ENCODE peak calls at places on chromosomes 16 and 17, in six cellular contexts. N is transverse colon, X is adrenal gland, A is gastrocnemius medialis, M is IMR-90, Q is breast epithelium. O is an unnamed sample.

GRCh38 chr17:18187816-18188761 is 4.5 kb downstream of the ALKBH5 start:
- DNase-seq in N (no peak), X (peak), A (no peak), M (peak), Q (no peak), O (peak)

GRCh38 chr16:89344314-89344828 is 126.9 kb downstream of the ZNF778 start:
- DNase-seq in N (no peak), X (no peak), A (no peak), M (no peak), Q (no peak), O (no peak)

GRCh38 chr16:2033057-2033911 is 6.6 kb downstream of the NHERF2 start:
- DNase-seq in N (peak), X (peak), A (no peak), M (peak), Q (no peak), O (peak)

GRCh38 chr17:29042679-29043538 is at the start of gene PIPOX:
- DNase-seq in N (peak), X (peak), A (no peak), M (peak), Q (no peak), O (no peak)

GRCh38 chr16:4390266-4391260 is 18.9 kb downstream of the VASN start:
- DNase-seq in N (no peak), X (no peak), A (no peak), M (no peak), Q (no peak), O (no peak)

GRCh38 chr17:67156269-67157199 is 88.5 kb downstream of the HELZ start:
- DNase-seq in N (no peak), X (no peak), A (no peak), M (peak), Q (no peak), O (peak)

GRCh38 chr16:85248269-85248668 is 136.0 kb upstream of the CIBAR2 start:
- DNase-seq in N (no peak), X (no peak), A (no peak), M (no peak), Q (no peak), O (no peak)

GRCh38 chr17:7080445-7081041 is 492 bp upstream of the CLEC10A start:
- DNase-seq in N (no peak), X (no peak), A (peak), M (no peak), Q (peak), O (no peak)

GRCh38 chr16:4332623-4333307 is 16.9 kb downstream of the GLIS2 start:
- DNase-seq in N (no peak), X (no peak), A (no peak), M (no peak), Q (no peak), O (no peak)

GRCh38 chr17:75486951-75487350 is 28.4 kb downstream of the CASKIN2 start:
- DNase-seq in N (no peak), X (no peak), A (no peak), M (no peak), Q (no peak), O (no peak)

GRCh38 chr17:78325076-78325712 is 34.7 kb downstream of the SOCS3 start:
- DNase-seq in N (peak), X (peak), A (peak), M (peak), Q (no peak), O (no peak)

GRCh38 chr17:61405047-61405685 is 5.5 kb downstream of the TBX2 start:
- DNase-seq in N (no peak), X (no peak), A (no peak), M (peak), Q (no peak), O (no peak)

GRCh38 chr16:89122322-89122831 is 28.7 kb downstream of the ACSF3 start:
- DNase-seq in N (peak), X (peak), A (no peak), M (no peak), Q (no peak), O (no peak)

GRCh38 chr16:23832882-23833281 is 2.9 kb upstream of the PRKCB start:
- DNase-seq in N (no peak), X (no peak), A (no peak), M (no peak), Q (no peak), O (no peak)

GRCh38 chr17:78137392-78138203 is 7.0 kb downstream of the TMC8 start:
- DNase-seq in N (peak), X (no peak), A (no peak), M (no peak), Q (no peak), O (no peak)

GRCh38 chr17:69166957-69167356 is 25.3 kb upstream of the ABCA6 start:
- DNase-seq in N (no peak), X (no peak), A (no peak), M (no peak), Q (no peak), O (no peak)

GRCh38 chr17:38789185-38789584 is 10.2 kb downstream of the PIP4K2B start:
- DNase-seq in N (no peak), X (no peak), A (no peak), M (peak), Q (no peak), O (no peak)

GRCh38 chr17:50094243-50094752 is 853 bp upstream of the PDK2 start:
- DNase-seq in N (peak), X (peak), A (peak), M (peak), Q (peak), O (no peak)

GRCh38 chr17:50096092-50096491 is 941 bp downstream of the PDK2 start:
- DNase-seq in N (no peak), X (peak), A (peak), M (no peak), Q (no peak), O (no peak)

GRCh38 chr17:50093807-50094206 is 1.3 kb upstream of the PDK2 start:
- DNase-seq in N (no peak), X (no peak), A (no peak), M (no peak), Q (no peak), O (no peak)

GRCh38 chr17:50095626-50096037 is 481 bp downstream of the PDK2 start:
- DNase-seq in N (no peak), X (no peak), A (peak), M (no peak), Q (no peak), O (no peak)

GRCh38 chr17:50094753-50095616 is at the start of gene PDK2:
- DNase-seq in N (peak), X (peak), A (peak), M (peak), Q (peak), O (peak)
- TF ChIP-seq POLR2A in N (peak), X (peak), A (peak), M (no peak), Q (no peak), O (peak)

GRCh38 chr17:4480929-4481898 is 17.5 kb upstream of the SPNS2 start:
- DNase-seq in N (peak), X (no peak), A (no peak), M (no peak), Q (no peak), O (no peak)

GRCh38 chr17:4485676-4486646 is 12.7 kb upstream of the SPNS2 start:
- DNase-seq in N (no peak), X (no peak), A (no peak), M (no peak), Q (no peak), O (no peak)

GRCh38 chr17:4482338-4483011 is 16.2 kb upstream of the SPNS2 start:
- DNase-seq in N (peak), X (no peak), A (no peak), M (no peak), Q (no peak), O (no peak)

GRCh38 chr17:4479982-4480751 is 18.5 kb upstream of the SPNS2 start:
- DNase-seq in N (no peak), X (no peak), A (no peak), M (no peak), Q (no peak), O (no peak)

GRCh38 chr17:4483012-4483840 is 15.5 kb upstream of the SPNS2 start:
- DNase-seq in N (peak), X (no peak), A (no peak), M (no peak), Q (peak), O (peak)
- TF ChIP-seq POLR2A in N (peak), X (no peak), A (no peak), M (no peak), Q (no peak), O (no peak)

DNA sequence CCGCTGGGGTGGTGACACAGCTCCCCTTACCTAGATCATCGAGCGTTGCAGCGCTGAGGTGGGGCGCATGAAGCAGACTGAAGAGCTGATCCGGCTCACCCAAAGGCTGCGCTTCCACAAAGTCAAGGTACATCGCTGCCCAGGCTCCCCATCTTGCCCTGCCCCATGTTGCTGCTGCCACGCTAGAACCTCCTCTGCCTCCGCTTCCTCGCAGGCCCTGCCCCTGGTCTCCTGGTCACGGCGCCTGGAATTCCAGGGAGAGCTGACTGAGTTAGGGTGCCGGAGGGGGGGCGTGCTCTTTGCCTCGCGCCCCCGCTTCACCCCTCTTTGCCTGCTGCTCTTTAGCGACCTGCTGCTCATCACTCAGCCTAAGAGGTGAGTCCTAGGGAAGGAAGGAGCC is 8.5 kb downstream of the ARHGEF15 start:
- DNase-seq in N (no peak), X (no peak), A (no peak), M (no peak), Q (no peak), O (no peak)
- TF ChIP-seq POLR2A in N (no peak), X (no peak), A (no peak), M (no peak), Q (no peak), O (no peak)

DNA sequence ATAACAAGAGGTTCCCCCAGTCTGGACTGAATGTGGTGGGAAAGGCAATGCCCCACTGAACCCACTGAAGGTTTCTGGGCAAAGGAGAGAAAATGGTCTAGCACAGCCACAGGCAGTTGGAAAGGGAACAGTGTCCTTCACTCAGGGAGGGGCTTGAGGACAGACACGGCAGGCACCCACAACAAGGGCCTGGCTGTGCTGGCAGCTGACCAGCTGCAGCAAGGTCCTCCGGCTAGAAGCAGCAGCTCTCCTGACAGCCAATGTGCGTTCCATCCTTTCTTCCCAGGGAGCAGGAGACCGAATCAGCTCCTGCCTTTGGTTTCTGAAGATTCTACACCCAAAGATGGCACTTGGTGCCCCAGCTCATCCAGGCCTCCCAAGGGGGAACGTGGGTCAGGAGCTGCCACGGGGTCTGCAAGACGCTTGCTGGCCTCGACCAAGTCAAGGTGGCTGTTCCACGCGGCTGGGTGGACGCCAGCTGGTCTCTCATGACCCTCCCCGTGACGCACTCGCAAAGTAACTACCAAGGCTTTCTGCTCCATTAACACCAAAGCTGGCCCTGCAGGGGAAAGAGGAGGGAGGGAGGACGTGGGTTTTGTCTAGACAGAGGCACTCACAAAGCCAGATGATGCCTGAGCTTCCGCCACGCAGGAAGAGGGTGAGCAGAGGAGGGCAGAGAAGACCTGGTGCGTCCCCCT is 11.1 kb downstream of the ABR start:
- DNase-seq in N (no peak), X (peak), A (no peak), M (no peak), Q (no peak), O (no peak)
- TF ChIP-seq POLR2A in N (no peak), X (no peak), A (no peak), M (no peak), Q (no peak), O (no peak)

GRCh38 chr17:82079001-82079677 is 13.5 kb upstream of the DUS1L start:
- DNase-seq in N (no peak), X (no peak), A (no peak), M (no peak), Q (no peak), O (no peak)
- TF ChIP-seq POLR2A in N (no peak), X (no peak), A (no peak), M (no peak), Q (no peak), O (no peak)

GRCh38 chr17:54924405-54924804 is 23.8 kb downstream of the TOM1L1 start:
- DNase-seq in N (no peak), X (no peak), A (no peak), M (no peak), Q (no peak), O (no peak)

GRCh38 chr17:54916721-54917120 is 16.1 kb downstream of the TOM1L1 start:
- DNase-seq in N (no peak), X (no peak), A (no peak), M (no peak), Q (no peak), O (no peak)

GRCh38 chr17:54919456-54919855 is 18.8 kb downstream of the TOM1L1 start:
- DNase-seq in N (no peak), X (no peak), A (no peak), M (no peak), Q (no peak), O (no peak)

GRCh38 chr17:54920819-54921218 is 20.2 kb downstream of the TOM1L1 start:
- DNase-seq in N (no peak), X (no peak), A (no peak), M (no peak), Q (no peak), O (no peak)
- TF ChIP-seq POLR2A in N (no peak), X (no peak), A (no peak), M (no peak), Q (no peak), O (no peak)

DNA sequence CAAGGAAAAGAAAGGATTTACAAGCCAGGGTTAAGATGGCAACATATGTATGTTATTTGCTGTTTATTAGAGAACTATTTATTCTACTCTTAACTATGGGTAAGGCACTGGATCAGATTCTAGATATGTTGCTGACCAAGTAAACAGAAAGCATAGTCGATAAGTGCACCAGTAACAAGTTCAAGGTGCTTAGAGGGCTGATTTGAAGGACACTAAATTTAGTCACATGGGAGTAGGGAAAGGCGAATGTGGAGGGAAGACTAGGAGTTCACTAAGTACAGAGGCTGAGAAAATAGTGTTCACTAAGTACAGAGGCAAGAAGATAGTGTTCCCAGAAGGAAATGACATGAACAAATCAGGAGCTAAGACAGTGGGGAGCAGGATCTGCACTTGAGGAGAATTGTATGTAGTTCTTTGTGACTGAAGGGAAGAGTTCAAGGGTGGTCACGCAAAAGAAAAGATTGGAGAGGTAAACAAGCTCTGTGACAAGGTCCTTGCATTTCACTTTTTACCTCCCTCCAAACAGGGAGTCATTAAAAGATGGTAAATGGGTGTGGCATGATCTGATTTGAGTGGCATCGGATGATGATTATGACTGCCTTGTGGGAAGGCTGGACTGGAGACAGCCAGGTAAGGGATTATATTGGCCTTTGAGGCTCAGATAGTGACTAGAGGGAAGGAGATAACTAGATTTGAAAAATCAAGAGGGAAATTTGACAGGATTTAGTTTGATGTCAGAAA is 20.9 kb downstream of the HEATR9 start:
- DNase-seq in N (no peak), X (no peak), A (no peak), M (no peak), Q (no peak), O (no peak)
- TF ChIP-seq POLR2A in N (no peak), X (no peak), A (no peak), M (no peak), Q (no peak), O (no peak)

DNA sequence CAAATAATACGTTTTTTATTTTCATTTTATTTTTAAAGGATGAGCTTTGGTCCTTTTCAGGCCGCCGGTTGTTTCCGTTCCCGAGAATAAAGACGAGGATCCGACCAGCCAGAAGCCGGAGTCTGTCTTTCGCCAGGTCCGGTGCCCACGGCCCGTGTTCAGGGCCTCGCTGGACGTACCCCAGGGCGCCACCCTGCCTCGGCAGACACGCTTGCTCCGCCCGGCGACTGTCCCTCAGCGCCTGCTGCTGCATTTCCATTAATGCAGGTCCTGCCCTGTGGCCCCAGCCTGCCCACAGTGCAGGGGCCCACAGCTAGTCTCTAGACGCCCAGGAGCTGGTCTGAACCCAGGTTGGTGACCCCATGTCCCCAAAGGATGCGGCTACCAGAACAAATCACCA is 15.6 kb downstream of the METRNL start:
- DNase-seq in N (no peak), X (no peak), A (no peak), M (no peak), Q (no peak), O (no peak)
- TF ChIP-seq POLR2A in N (no peak), X (no peak), A (no peak), M (no peak), Q (no peak), O (no peak)

DNA sequence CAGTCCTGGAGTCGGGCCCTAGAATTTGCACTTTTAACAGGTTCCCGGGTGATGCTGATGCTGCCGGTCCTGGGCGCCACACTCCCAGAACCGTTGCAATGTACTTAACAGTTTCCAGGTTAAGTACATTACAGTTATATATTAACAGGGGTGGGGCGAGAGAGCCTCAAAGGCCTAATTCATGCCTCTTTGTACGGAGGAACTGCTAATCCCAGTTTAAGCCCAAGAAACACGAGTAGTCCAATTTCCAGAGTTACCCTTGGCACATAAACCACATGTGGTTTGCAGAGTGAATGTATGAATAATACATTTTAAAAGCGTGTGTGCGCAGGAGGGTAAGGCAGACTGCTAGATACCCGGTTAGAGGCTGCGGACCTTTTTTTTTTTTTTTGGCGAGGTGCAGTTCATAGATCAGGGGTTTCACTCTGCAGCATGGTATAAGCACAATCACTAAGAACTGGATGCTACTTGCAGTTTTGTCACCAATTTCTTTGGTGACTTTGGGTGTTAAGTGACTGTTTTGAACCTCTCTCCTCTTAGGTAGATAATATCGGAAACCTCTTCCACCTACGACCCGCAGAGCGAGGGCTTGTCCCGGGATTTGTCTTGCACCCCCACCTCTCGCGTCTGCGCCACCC is 714 bp downstream of the COX11 start:
- DNase-seq in N (peak), X (no peak), A (no peak), M (peak), Q (no peak), O (no peak)
- TF ChIP-seq POLR2A in N (no peak), X (no peak), A (no peak), M (no peak), Q (no peak), O (no peak)

O was measured in H54.